ENCODE peak calls at places on chromosomes 6 and 20, in five cellular contexts. T, C, Z, S and Q are unnamed samples. For H3K36me3, the result is how much of the 10 kb centered on the place peaks cover.

GRCh38 chr20:44014807-44015732 is 100.4 kb downstream of the TOX2 start:
- DNase-seq in T (no peak), C (no peak), Z (peak), S (peak), Q (no peak)

GRCh38 chr6:149079911-149080501 is 237.5 kb upstream of the TAB2 start:
- DNase-seq in T (peak), C (no peak), Z (peak), S (peak), Q (peak)

GRCh38 chr20:40860487-40860902 is 168.1 kb upstream of the TOP1 start:
- DNase-seq in T (no peak), C (no peak), Z (peak), S (no peak), Q (peak)

GRCh38 chr6:2245954-2246863 is 804 bp upstream of the GMDS start:
- DNase-seq in T (peak), C (peak), Z (peak), S (peak), Q (peak)

GRCh38 chr20:48656661-48657211 is 171.1 kb downstream of the PREX1 start:
- DNase-seq in T (no peak), C (no peak), Z (no peak), S (no peak), Q (no peak)

GRCh38 chr6:22737331-22737730 is 168.0 kb downstream of the HDGFL1 start:
- DNase-seq in T (peak), C (no peak), Z (peak), S (peak), Q (peak)

GRCh38 chr20:48298851-48299484 is 513.7 kb upstream of the SULF2 start:
- DNase-seq in T (peak), C (no peak), Z (peak), S (peak), Q (peak)

GRCh38 chr6:16239798-16240123 is 1.4 kb downstream of the GMPR start:
- DNase-seq in T (no peak), C (no peak), Z (no peak), S (no peak), Q (no peak)

GRCh38 chr20:33789109-33789857 is 21.9 kb upstream of the CHMP4B start:
- DNase-seq in T (peak), C (no peak), Z (peak), S (peak), Q (peak)

GRCh38 chr6:39003072-39003471 is 45.5 kb upstream of the GLP1R start:
- DNase-seq in T (no peak), C (no peak), Z (no peak), S (no peak), Q (peak)

GRCh38 chr6:52712136-52712535 is 41.2 kb downstream of the TMEM14A start:
- DNase-seq in T (no peak), C (no peak), Z (no peak), S (no peak), Q (peak)

GRCh38 chr6:106516629-106517028 is 112.7 kb downstream of the RTN4IP1 start:
- DNase-seq in T (no peak), C (no peak), Z (no peak), S (no peak), Q (no peak)
- H3K4me3 ChIP-seq in T (no peak), C (peak), Z (no peak), S (no peak), Q (no peak)

GRCh38 chr6:116881236-116881635 is 4.2 kb downstream of the RFX6 start:
- DNase-seq in T (no peak), C (no peak), Z (peak), S (no peak), Q (peak)
- TF ChIP-seq CTCF in T (peak), C (no peak), Z (peak), S (no peak), Q (no peak)

GRCh38 chr20:1163105-1163504 is 21.7 kb downstream of the TMEM74B start:
- DNase-seq in T (no peak), C (no peak), Z (no peak), S (no peak), Q (no peak)

GRCh38 chr20:1163653-1164052 is 21.1 kb downstream of the TMEM74B start:
- DNase-seq in T (no peak), C (no peak), Z (no peak), S (no peak), Q (no peak)

GRCh38 chr20:1165941-1166340 is 18.8 kb downstream of the TMEM74B start:
- DNase-seq in T (no peak), C (no peak), Z (no peak), S (no peak), Q (no peak)

GRCh38 chr20:1165521-1165920 is 19.3 kb downstream of the TMEM74B start:
- DNase-seq in T (no peak), C (no peak), Z (no peak), S (no peak), Q (no peak)

GRCh38 chr20:1164871-1165270 is 19.9 kb downstream of the TMEM74B start:
- DNase-seq in T (no peak), C (no peak), Z (no peak), S (no peak), Q (no peak)
- H3K36me3 ChIP-seq in T (under half), C (under half), Z (under half), S (under half), Q (under half)

DNA sequence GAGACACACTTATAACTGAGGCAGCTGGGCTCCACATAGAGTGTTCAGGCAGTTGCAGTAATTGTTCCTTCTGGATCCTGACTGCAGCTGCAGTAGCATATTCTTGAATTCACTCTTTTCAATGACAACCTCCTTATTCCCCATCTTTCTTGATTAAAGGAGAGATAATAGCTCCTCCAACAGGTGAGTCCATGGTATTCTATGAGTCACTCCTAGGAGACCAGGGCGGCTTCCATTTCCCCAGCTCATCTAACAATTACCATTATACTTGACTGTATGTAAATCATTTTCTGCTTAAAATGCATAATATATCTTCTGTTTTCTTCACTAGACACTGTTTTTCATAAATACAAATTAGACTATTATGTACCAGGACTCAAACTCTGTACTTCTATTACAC is 62.4 kb downstream of the TENT5A start:
- DNase-seq in T (no peak), C (no peak), Z (no peak), S (no peak), Q (no peak)
- H3K4me3 ChIP-seq in T (no peak), C (no peak), Z (no peak), S (no peak), Q (no peak)

GRCh38 chr6:116088946-116089345 is 11.7 kb upstream of the NT5DC1 start:
- DNase-seq in T (no peak), C (no peak), Z (no peak), S (no peak), Q (no peak)

GRCh38 chr6:116084284-116084683 is 16.4 kb upstream of the NT5DC1 start:
- DNase-seq in T (no peak), C (no peak), Z (no peak), S (no peak), Q (no peak)

GRCh38 chr6:116083052-116083451 is 17.6 kb upstream of the NT5DC1 start:
- DNase-seq in T (no peak), C (no peak), Z (no peak), S (no peak), Q (no peak)

GRCh38 chr6:116090251-116090650 is 10.4 kb upstream of the NT5DC1 start:
- DNase-seq in T (no peak), C (peak), Z (no peak), S (no peak), Q (no peak)

DNA sequence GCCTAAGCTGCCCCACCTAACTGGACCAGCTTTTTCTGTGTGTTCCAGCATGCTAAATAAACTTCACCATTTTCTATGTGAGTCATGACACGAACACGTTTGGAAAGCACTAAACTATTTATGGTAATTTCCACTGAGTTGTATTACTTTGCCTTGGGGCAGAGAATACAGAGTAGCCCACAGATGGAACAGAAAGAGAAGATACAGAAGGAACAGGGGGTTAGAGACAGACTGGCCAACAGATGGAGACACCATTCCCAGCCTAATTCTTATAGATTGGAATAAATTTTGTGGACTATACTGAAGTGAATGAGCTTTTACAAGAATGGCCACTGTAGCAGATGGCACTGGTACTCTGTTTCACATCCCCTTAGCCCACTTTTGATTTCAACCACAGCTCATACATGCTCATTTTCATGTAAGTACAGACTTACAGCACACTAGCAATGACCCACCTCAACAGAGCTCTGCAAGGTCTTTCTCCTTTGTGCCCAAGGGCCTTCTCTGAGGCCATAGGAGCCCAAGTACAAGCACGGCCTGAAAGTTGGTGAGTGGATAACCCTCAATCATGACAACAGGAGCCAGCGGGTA is 13.1 kb upstream of the NT5DC1 start:
- DNase-seq in T (no peak), C (peak), Z (peak), S (no peak), Q (peak)
- TF ChIP-seq CTCF in T (no peak), C (no peak), Z (no peak), S (no peak), Q (no peak)

GRCh38 chr20:62285151-62285550 is 17.6 kb upstream of the ADRM1 start:
- DNase-seq in T (no peak), C (no peak), Z (no peak), S (no peak), Q (no peak)

GRCh38 chr20:62286493-62287064 is 16.2 kb upstream of the ADRM1 start:
- DNase-seq in T (no peak), C (no peak), Z (no peak), S (no peak), Q (no peak)

GRCh38 chr20:62285722-62286121 is 17.1 kb upstream of the ADRM1 start:
- DNase-seq in T (no peak), C (no peak), Z (no peak), S (peak), Q (no peak)

GRCh38 chr20:62282877-62283503 is 19.8 kb upstream of the ADRM1 start:
- DNase-seq in T (no peak), C (no peak), Z (no peak), S (no peak), Q (no peak)

DNA sequence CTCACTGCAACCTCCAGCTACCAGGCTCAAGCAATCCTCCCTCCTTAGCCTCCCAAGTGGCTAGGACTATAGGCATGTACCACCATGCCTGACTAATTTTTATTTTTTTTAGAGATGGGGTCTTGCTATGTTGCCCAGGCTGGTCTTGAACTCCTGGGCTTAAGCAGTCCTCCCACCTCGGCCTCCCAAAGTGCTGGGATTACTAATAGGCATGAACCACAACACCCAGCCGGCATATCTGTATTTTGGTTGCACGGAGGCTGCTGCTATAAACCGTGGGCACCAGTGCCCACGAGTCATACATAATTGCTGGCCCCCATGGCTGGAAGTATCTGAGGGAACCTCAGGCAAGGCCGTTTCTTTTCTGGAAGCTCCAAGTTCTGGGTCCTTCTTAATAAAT is 18.3 kb upstream of the ADRM1 start:
- DNase-seq in T (no peak), C (no peak), Z (no peak), S (no peak), Q (no peak)
- H3K36me3 ChIP-seq in T (half or more), C (under half), Z (under half), S (under half), Q (under half)

DNA sequence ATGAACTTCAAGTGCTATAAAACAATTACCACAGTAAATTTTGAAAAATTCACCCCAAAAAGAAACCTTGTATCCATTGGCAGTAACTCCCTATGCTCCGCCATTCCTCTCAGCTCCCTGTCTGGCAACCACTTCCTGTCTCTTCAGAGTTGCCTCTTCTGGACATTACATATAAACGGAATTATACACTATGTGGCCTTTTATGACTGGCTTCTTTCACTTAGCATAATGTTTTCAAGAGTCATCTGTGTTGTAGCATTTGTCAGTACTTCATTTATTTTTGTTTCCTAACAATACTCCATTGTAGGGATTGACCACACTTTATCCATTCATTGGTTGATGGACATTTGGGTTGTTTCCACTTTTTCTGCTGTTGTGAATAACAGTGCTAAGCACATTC is 50.1 kb downstream of the CEP43 start:
- DNase-seq in T (no peak), C (no peak), Z (no peak), S (no peak), Q (no peak)
- H3K4me3 ChIP-seq in T (no peak), C (no peak), Z (no peak), S (no peak), Q (no peak)

GRCh38 chr20:45538209-45538798 is 978 bp downstream of the WFDC6 start:
- DNase-seq in T (no peak), C (no peak), Z (no peak), S (no peak), Q (peak)
- TF ChIP-seq CTCF in T (no peak), C (peak), Z (no peak), S (no peak), Q (peak)

DNA sequence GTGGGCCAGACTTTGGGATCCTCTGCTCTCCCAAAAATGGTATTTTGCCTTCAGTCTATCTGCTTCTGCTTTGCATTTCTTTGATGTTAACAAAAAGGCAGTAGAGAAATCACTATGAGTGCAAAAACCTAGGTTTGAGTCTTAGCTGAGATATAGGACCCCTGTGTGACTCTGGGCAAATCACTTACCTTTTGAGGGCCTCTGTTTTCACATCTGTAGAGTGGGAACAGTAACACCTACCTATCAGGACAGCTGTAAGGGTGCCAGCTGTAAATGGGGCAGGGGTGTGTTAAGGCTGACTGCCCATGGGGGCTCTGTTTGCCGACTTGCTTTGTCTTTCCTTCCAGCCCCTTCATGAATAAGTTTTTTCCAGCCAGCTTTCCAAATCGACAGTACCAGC is 30.4 kb downstream of the HM13 start:
- DNase-seq in T (no peak), C (no peak), Z (no peak), S (no peak), Q (no peak)
- H3K36me3 ChIP-seq in T (under half), C (under half), Z (under half), S (under half), Q (under half)